ENCODE peak calls at places on chromosomes 5 and 9, in four cellular contexts. R, S, F and Y are unnamed samples.

GRCh38 chr9:23766613-23767012 is 59.4 kb downstream of the ELAVL2 start:
- DNase-seq in R (no peak), S (no peak), F (no peak), Y (no peak)

GRCh38 chr5:32630867-32631491 is 45.6 kb downstream of the SUB1 start:
- DNase-seq in R (no peak), S (no peak), F (no peak), Y (no peak)

GRCh38 chr5:93677344-93678021 is 63.9 kb downstream of the POU5F2 start:
- DNase-seq in R (peak; percentile 76), S (no peak), F (peak; percentile 86), Y (peak; percentile 91)

GRCh38 chr5:126044111-126044668 is 379.0 kb upstream of the GRAMD2B start:
- DNase-seq in R (peak; percentile 53), S (no peak), F (peak; percentile 77), Y (no peak)

GRCh38 chr5:174177531-174177930 is 132.0 kb downstream of the NSG2 start:
- DNase-seq in R (no peak), S (no peak), F (no peak), Y (no peak)

GRCh38 chr5:119355244-119355635 is 579 bp upstream of the TNFAIP8 start:
- DNase-seq in R (peak; percentile 70), S (no peak), F (no peak), Y (no peak)

GRCh38 chr5:139783436-139783955 is 12.1 kb upstream of the PSD2 start:
- DNase-seq in R (no peak), S (no peak), F (no peak), Y (no peak)

GRCh38 chr5:1183424-1184162 is 17.8 kb upstream of the SLC6A19 start:
- DNase-seq in R (no peak), S (no peak), F (no peak), Y (no peak)

GRCh38 chr9:136799854-136800657 is 3.9 kb downstream of the CCDC183 start:
- DNase-seq in R (peak; percentile 82), S (peak; percentile 45), F (no peak), Y (no peak)

GRCh38 chr9:8361364-8361763 is 561.8 kb upstream of the DMAC1 start:
- DNase-seq in R (no peak), S (no peak), F (no peak), Y (no peak)

GRCh38 chr5:103228588-103228987 is 30.0 kb upstream of the MACIR start:
- DNase-seq in R (no peak), S (no peak), F (no peak), Y (no peak)

GRCh38 chr5:151021771-151022170 is 1.4 kb downstream of the GPX3 start:
- DNase-seq in R (no peak), S (no peak), F (no peak), Y (no peak)

GRCh38 chr5:119250946-119251901 is 104.6 kb upstream of the TNFAIP8 start:
- DNase-seq in R (no peak), S (no peak), F (no peak), Y (no peak)

GRCh38 chr5:14662721-14663120 is 1.8 kb upstream of the OTULIN start:
- DNase-seq in R (no peak), S (no peak), F (no peak), Y (no peak)

GRCh38 chr5:131679911-131680310 is 44.9 kb upstream of the RAPGEF6 start:
- DNase-seq in R (no peak), S (no peak), F (peak; percentile 42), Y (peak; percentile 37)

GRCh38 chr5:154611341-154611767 is 133.3 kb upstream of the HAND1 start:
- DNase-seq in R (no peak), S (no peak), F (no peak), Y (no peak)

GRCh38 chr5:150589791-150590601 is 50.5 kb upstream of the SYNPO start:
- DNase-seq in R (no peak), S (no peak), F (peak; percentile 17), Y (peak; percentile 14)

GRCh38 chr9:1018121-1018520 is 32.0 kb upstream of the DMRT2 start:
- DNase-seq in R (no peak), S (no peak), F (no peak), Y (no peak)

GRCh38 chr9:77848897-77849296 is 182.7 kb downstream of the GNAQ start:
- DNase-seq in R (no peak), S (no peak), F (no peak), Y (peak; percentile 38)

GRCh38 chr5:55407059-55407684 is 99.4 kb downstream of the MTREX start:
- DNase-seq in R (peak; percentile 22), S (no peak), F (peak; percentile 47), Y (peak; percentile 35)

GRCh38 chr9:97598461-97599288 is 34.5 kb downstream of the TSTD2 start:
- DNase-seq in R (peak; percentile 72), S (peak; percentile 77), F (peak; percentile 62), Y (peak; percentile 64)

GRCh38 chr5:95773325-95774059 is 42.4 kb downstream of the RHOBTB3 start:
- DNase-seq in R (no peak), S (no peak), F (no peak), Y (peak; percentile 40)

GRCh38 chr9:104725014-104725413 is 22.5 kb upstream of the NIPSNAP3A start:
- DNase-seq in R (no peak), S (no peak), F (no peak), Y (no peak)

GRCh38 chr9:33155393-33155792 is 11.7 kb downstream of the B4GALT1 start:
- DNase-seq in R (no peak), S (no peak), F (no peak), Y (no peak)

GRCh38 chr9:107848598-107848997 is 359.0 kb upstream of the KLF4 start:
- DNase-seq in R (no peak), S (no peak), F (no peak), Y (no peak)

GRCh38 chr5:96065577-96066385 is 104.1 kb upstream of the ELL2 start:
- DNase-seq in R (no peak), S (no peak), F (no peak), Y (no peak)

GRCh38 chr5:20088361-20088760 is 100.4 kb upstream of the CDH18 start:
- DNase-seq in R (no peak), S (no peak), F (no peak), Y (no peak)

GRCh38 chr9:135811796-135812195 is 95.5 kb downstream of the CAMSAP1 start:
- DNase-seq in R (no peak), S (no peak), F (no peak), Y (no peak)

GRCh38 chr9:129648092-129648763 is 6.3 kb upstream of the ASB6 start:
- DNase-seq in R (no peak), S (no peak), F (no peak), Y (no peak)

GRCh38 chr9:19200234-19200633 is 30.3 kb upstream of the DENND4C start:
- DNase-seq in R (no peak), S (no peak), F (no peak), Y (no peak)

GRCh38 chr5:132086277-132086794 is 12.7 kb downstream of the CSF2 start:
- DNase-seq in R (peak; percentile 86), S (no peak), F (peak; percentile 93), Y (peak; percentile 49)

GRCh38 chr5:34571380-34572041 is 84.6 kb upstream of the RAI14 start:
- DNase-seq in R (no peak), S (no peak), F (no peak), Y (no peak)

GRCh38 chr5:148973455-148973854 is 89.4 kb downstream of the SH3TC2 start:
- DNase-seq in R (no peak), S (no peak), F (no peak), Y (no peak)

GRCh38 chr5:107799306-107799705 is 128.6 kb upstream of the EFNA5 start:
- DNase-seq in R (no peak), S (no peak), F (peak; percentile 17), Y (no peak)

GRCh38 chr5:107792940-107793339 is 122.2 kb upstream of the EFNA5 start:
- DNase-seq in R (no peak), S (no peak), F (no peak), Y (no peak)

GRCh38 chr5:107801061-107801460 is 130.3 kb upstream of the EFNA5 start:
- DNase-seq in R (no peak), S (no peak), F (no peak), Y (no peak)

GRCh38 chr5:107794731-107795130 is 124.0 kb upstream of the EFNA5 start:
- DNase-seq in R (no peak), S (no peak), F (no peak), Y (no peak)

GRCh38 chr5:107796797-107797196 is 126.1 kb upstream of the EFNA5 start:
- DNase-seq in R (no peak), S (no peak), F (no peak), Y (no peak)
- TF ChIP-seq CTCF in R (no peak), S (no peak), F (no peak), Y (no peak)

GRCh38 chr5:10304932-10305331 is 2.8 kb downstream of the CMBL start:
- DNase-seq in R (no peak), S (no peak), F (no peak), Y (no peak)
- TF ChIP-seq CTCF in R (no peak), S (no peak), F (no peak), Y (no peak)

GRCh38 chr9:74379718-74380117 is 117.4 kb upstream of the RORB start:
- DNase-seq in R (peak; percentile 55), S (no peak), F (no peak), Y (no peak)
- TF ChIP-seq CTCF in R (no peak), S (peak; percentile 38), F (no peak), Y (peak; percentile 3)

GRCh38 chr9:27258662-27259061 is 38.3 kb downstream of the EQTN start:
- DNase-seq in R (no peak), S (no peak), F (no peak), Y (no peak)
- TF ChIP-seq CTCF in R (no peak), S (no peak), F (no peak), Y (no peak)